ENCODE peak calls at places on chromosomes 2 and 18, in six cellular contexts. Z is uterus; C is kidney; H is fibroblast of the aortic adventitia; V is AG04450; P is CD8-positive, alpha-beta T cell. L is an unnamed sample.

GRCh38 chr2:159904127-159904564 is 106.1 kb upstream of the CD302 start:
- DNase-seq in Z (no peak), C (peak), H (no peak), V (no peak), P (peak), L (peak)

GRCh38 chr2:143422681-143423080 is 293.5 kb downstream of the ARHGAP15 start:
- DNase-seq in Z (no peak), C (no peak), H (no peak), V (no peak), P (no peak), L (no peak)

GRCh38 chr2:22817197-22817596 is 567.8 kb upstream of the KLHL29 start:
- DNase-seq in Z (no peak), C (no peak), H (peak), V (no peak), P (no peak), L (peak)

GRCh38 chr18:78228974-78229373 is 750.6 kb upstream of the SALL3 start:
- DNase-seq in Z (no peak), C (no peak), H (no peak), V (no peak), P (no peak), L (no peak)

GRCh38 chr2:179893616-179894015 is 32.2 kb upstream of the ZNF385B start:
- DNase-seq in Z (no peak), C (no peak), H (no peak), V (no peak), P (no peak), L (no peak)

GRCh38 chr2:228689049-228689448 is 507.6 kb upstream of the SPHKAP start:
- DNase-seq in Z (no peak), C (no peak), H (peak), V (no peak), P (no peak), L (no peak)

GRCh38 chr2:62660582-62661262 is 44.8 kb upstream of the EHBP1 start:
- DNase-seq in Z (no peak), C (no peak), H (peak), V (peak), P (no peak), L (peak)

GRCh38 chr2:226333388-226333787 is 466.2 kb downstream of the IRS1 start:
- DNase-seq in Z (no peak), C (no peak), H (no peak), V (no peak), P (no peak), L (no peak)

GRCh38 chr2:189570565-189570964 is 10.0 kb downstream of the SLC40A1 start:
- DNase-seq in Z (no peak), C (no peak), H (peak), V (peak), P (no peak), L (no peak)

GRCh38 chr18:35691625-35692024 is 110.1 kb downstream of the GALNT1 start:
- DNase-seq in Z (no peak), C (no peak), H (no peak), V (no peak), P (no peak), L (no peak)

GRCh38 chr2:46058140-46058539 is 239.1 kb upstream of the EPAS1 start:
- DNase-seq in Z (peak), C (peak), H (no peak), V (no peak), P (no peak), L (no peak)

GRCh38 chr2:98027535-98027934 is 31.8 kb upstream of the TMEM131 start:
- DNase-seq in Z (no peak), C (no peak), H (no peak), V (no peak), P (no peak), L (no peak)

GRCh38 chr2:12004713-12005112 is 258.3 kb downstream of the LPIN1 start:
- DNase-seq in Z (no peak), C (no peak), H (no peak), V (no peak), P (no peak), L (no peak)

GRCh38 chr2:95836151-95836550 is 155.5 kb downstream of the ANKRD36C start:
- DNase-seq in Z (no peak), C (peak), H (no peak), V (no peak), P (no peak), L (no peak)

GRCh38 chr2:112783187-112783721 is 1.0 kb downstream of the IL1A start:
- DNase-seq in Z (no peak), C (no peak), H (no peak), V (no peak), P (no peak), L (no peak)

GRCh38 chr2:177881001-177881748 is 191.4 kb downstream of the PDE11A start:
- DNase-seq in Z (no peak), C (no peak), H (no peak), V (no peak), P (no peak), L (no peak)

GRCh38 chr2:96824079-96824870 is 8.2 kb downstream of the CNNM3 start:
- DNase-seq in Z (no peak), C (no peak), H (peak), V (peak), P (no peak), L (no peak)

GRCh38 chr2:88660622-88661021 is 30.9 kb upstream of the RPIA start:
- DNase-seq in Z (no peak), C (no peak), H (no peak), V (no peak), P (no peak), L (no peak)

GRCh38 chr2:11573418-11574175 is 39.8 kb downstream of the GREB1 start:
- DNase-seq in Z (no peak), C (peak), H (peak), V (no peak), P (no peak), L (no peak)

GRCh38 chr2:99811544-99811943 is 321.7 kb upstream of the REV1 start:
- DNase-seq in Z (no peak), C (no peak), H (peak), V (peak), P (no peak), L (no peak)

GRCh38 chr2:54060000-54060399 is 55.4 kb upstream of the ACYP2 start:
- DNase-seq in Z (no peak), C (no peak), H (no peak), V (no peak), P (no peak), L (no peak)

GRCh38 chr2:84481702-84482101 is 22.6 kb upstream of the SUCLG1 start:
- DNase-seq in Z (no peak), C (no peak), H (peak), V (no peak), P (peak), L (no peak)

GRCh38 chr2:120850551-120850950 is 114.9 kb downstream of the GLI2 start:
- DNase-seq in Z (no peak), C (no peak), H (no peak), V (no peak), P (no peak), L (no peak)

GRCh38 chr2:152071518-152071917 is 27.3 kb downstream of the CACNB4 start:
- DNase-seq in Z (no peak), C (no peak), H (no peak), V (no peak), P (no peak), L (no peak)

GRCh38 chr2:152071077-152071476 is 27.8 kb downstream of the CACNB4 start:
- DNase-seq in Z (no peak), C (no peak), H (no peak), V (no peak), P (no peak), L (no peak)

GRCh38 chr2:152078662-152079061 is 20.2 kb downstream of the CACNB4 start:
- DNase-seq in Z (no peak), C (no peak), H (no peak), V (no peak), P (no peak), L (no peak)

GRCh38 chr2:152075427-152076050 is 23.3 kb downstream of the CACNB4 start:
- DNase-seq in Z (no peak), C (no peak), H (no peak), V (no peak), P (no peak), L (no peak)
- TF ChIP-seq CTCF in Z (no peak), C (no peak), H (no peak), V (no peak), P (no peak), L (no peak)

DNA sequence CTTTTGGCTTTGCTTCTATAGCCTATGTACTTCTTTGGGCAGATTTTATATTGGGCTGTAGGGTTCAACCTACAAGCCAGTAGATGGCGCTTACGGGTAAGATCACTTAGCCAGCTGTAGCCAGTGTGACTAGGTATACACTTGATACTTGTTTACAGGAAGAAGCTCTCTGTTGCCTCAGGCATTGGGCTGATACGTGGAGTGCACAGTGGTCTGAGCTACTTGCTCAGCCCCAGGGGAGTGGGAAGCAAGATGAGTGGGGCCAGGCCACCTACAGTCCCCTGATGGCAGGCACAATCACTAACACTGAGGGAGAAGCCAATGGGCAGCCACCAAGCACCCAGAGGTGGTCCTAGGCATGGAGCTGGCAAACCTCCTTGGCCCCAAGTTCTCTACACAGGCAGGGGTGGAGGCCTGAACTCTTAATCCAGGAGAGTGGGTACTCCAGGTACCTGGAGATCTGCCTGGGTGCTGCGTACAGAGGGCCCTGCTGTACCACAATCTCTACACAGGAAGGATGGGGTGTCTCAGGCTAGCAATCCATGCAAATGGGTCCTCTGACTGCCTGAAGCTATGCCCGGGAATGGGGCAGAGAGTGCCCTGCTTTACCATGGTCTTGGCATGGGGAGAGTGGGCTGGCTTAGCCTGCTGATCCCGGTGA is 122.2 kb downstream of the NCOA1 start:
- DNase-seq in Z (no peak), C (no peak), H (peak), V (peak), P (no peak), L (peak)
- TF ChIP-seq CTCF in Z (no peak), C (peak), H (peak), V (peak), P (peak), L (peak)

GRCh38 chr18:63741769-63742168 is 33.4 kb upstream of the SERPINB7 start:
- DNase-seq in Z (no peak), C (no peak), H (peak), V (no peak), P (no peak), L (no peak)
- TF ChIP-seq CTCF in Z (no peak), C (peak), H (peak), V (peak), P (no peak), L (peak)

GRCh38 chr18:23422751-23423418 is 30.2 kb upstream of the RIOK3 start:
- DNase-seq in Z (no peak), C (peak), H (peak), V (no peak), P (peak), L (peak)

GRCh38 chr18:23428821-23429220 is 24.3 kb upstream of the RIOK3 start:
- DNase-seq in Z (no peak), C (no peak), H (no peak), V (no peak), P (no peak), L (no peak)

GRCh38 chr18:23421277-23421676 is 31.8 kb upstream of the RIOK3 start:
- DNase-seq in Z (no peak), C (no peak), H (no peak), V (no peak), P (no peak), L (no peak)

DNA sequence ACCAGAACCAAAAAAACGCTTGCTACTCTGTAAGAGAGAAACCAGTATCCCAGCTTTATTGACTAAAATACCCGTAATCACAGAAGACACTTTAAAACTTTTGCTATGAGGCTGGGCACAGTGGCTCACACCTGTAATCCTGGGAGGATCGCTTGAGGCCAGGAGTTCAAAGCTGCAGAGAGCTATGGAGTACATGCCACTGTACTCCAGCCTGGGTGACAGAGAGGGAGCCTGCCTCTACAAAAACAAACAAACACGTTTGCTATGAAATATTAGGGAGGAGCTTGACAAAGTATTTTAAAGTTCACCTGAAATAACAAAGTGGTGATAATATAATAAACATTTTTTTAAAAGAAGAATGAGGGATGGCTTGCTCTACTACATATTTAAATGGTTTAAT is 28.5 kb upstream of the RIOK3 start:
- DNase-seq in Z (no peak), C (no peak), H (no peak), V (no peak), P (no peak), L (no peak)
- TF ChIP-seq CTCF in Z (no peak), C (no peak), H (no peak), V (no peak), P (no peak), L (no peak)

DNA sequence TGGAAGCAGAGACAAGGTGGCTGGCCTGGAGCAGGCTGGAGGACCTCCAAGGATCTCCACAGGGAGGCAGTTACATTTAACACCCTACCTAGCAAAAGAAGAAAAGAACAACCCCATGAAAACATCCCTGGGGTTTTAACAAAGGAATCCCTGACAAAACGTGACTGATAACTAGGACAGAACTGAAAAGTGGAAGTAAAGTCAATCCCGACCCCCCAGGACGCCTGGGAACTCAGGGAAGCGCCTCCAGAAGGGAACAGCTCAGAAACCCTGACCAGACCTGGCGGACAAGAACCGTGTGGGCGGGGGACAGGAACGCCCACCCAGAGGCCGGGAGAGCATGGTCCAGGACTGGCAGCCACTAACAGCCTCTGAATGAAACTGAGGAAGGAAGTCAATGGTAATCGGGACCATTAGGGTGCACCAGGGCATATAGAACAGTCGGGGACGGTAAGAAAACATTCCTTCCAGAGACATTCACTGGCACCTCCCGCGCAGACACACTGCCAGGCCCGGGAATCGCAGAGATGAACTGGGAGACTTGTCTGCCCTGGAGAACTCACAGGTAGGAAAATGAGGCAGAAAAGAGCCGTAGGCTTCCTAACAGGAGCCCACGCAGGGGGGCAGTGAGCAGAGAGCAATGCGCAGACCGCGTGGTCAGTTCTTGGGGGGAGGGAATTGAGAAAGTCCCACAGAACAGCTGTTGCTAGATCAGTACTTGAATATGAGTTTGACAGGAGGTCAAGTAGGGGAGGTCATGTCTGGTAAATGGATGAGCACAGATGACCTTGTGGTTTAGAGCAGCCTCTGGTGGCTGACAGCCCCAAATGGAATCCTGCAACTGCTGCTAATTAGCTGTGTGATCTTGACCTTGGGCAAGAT is 1.3 kb upstream of the TBC1D8 start:
- DNase-seq in Z (peak), C (peak), H (peak), V (no peak), P (no peak), L (no peak)
- TF ChIP-seq CTCF in Z (peak), C (peak), H (peak), V (peak), P (no peak), L (peak)

GRCh38 chr2:72676341-72677025 is 149.3 kb downstream of the EXOC6B start:
- DNase-seq in Z (no peak), C (no peak), H (peak), V (no peak), P (no peak), L (no peak)

GRCh38 chr2:72673279-72673678 is 152.6 kb downstream of the EXOC6B start:
- DNase-seq in Z (no peak), C (no peak), H (no peak), V (no peak), P (no peak), L (peak)

GRCh38 chr2:72678036-72678435 is 147.8 kb downstream of the EXOC6B start:
- DNase-seq in Z (no peak), C (no peak), H (no peak), V (no peak), P (no peak), L (no peak)

GRCh38 chr2:72674982-72675915 is 150.6 kb downstream of the EXOC6B start:
- DNase-seq in Z (no peak), C (no peak), H (no peak), V (no peak), P (no peak), L (no peak)
- TF ChIP-seq CTCF in Z (no peak), C (no peak), H (no peak), V (no peak), P (no peak), L (no peak)

GRCh38 chr2:101204400-101205095 is 48.1 kb upstream of the CNOT11 start:
- DNase-seq in Z (no peak), C (no peak), H (peak), V (no peak), P (no peak), L (no peak)

GRCh38 chr2:101206080-101206479 is 46.6 kb upstream of the CNOT11 start:
- DNase-seq in Z (no peak), C (no peak), H (no peak), V (no peak), P (no peak), L (no peak)

GRCh38 chr2:101208830-101209229 is 43.9 kb upstream of the CNOT11 start:
- DNase-seq in Z (no peak), C (no peak), H (no peak), V (no peak), P (no peak), L (no peak)

GRCh38 chr2:101200714-101201113 is 49.5 kb upstream of the TBC1D8 start:
- DNase-seq in Z (no peak), C (no peak), H (peak), V (no peak), P (no peak), L (peak)

GRCh38 chr2:101205521-101205998 is 47.1 kb upstream of the CNOT11 start:
- DNase-seq in Z (peak), C (no peak), H (peak), V (peak), P (peak), L (peak)
- TF ChIP-seq CTCF in Z (peak), C (peak), H (peak), V (peak), P (peak), L (peak)

GRCh38 chr2:150584081-150584480 is 96.6 kb upstream of the RND3 start:
- DNase-seq in Z (no peak), C (no peak), H (no peak), V (no peak), P (no peak), L (no peak)

GRCh38 chr2:150585221-150585971 is 97.9 kb upstream of the RND3 start:
- DNase-seq in Z (no peak), C (no peak), H (no peak), V (no peak), P (no peak), L (no peak)

GRCh38 chr2:150588210-150588870 is 100.9 kb upstream of the RND3 start:
- DNase-seq in Z (peak), C (no peak), H (no peak), V (no peak), P (no peak), L (no peak)

GRCh38 chr2:150587547-150588209 is 100.2 kb upstream of the RND3 start:
- DNase-seq in Z (no peak), C (no peak), H (peak), V (no peak), P (no peak), L (no peak)

DNA sequence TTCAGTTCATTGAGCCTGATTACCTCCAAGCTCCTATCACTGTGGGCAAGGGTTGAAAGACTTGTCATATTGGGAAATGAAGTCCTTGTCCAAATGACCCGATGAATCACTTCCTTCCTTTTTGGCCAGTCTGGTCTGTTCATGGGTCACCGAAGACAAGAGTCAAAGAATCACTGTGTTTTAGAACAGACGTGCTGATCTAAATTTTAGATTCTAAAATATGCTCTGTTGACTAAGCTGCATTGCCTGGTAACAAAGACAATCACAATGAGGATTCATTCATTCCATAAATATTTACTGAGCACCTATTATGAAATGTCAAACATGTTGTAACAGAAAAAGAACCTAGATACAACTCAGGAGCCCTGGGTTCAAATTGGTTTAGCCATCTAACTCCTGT is 99.4 kb upstream of the RND3 start:
- DNase-seq in Z (no peak), C (no peak), H (peak), V (no peak), P (no peak), L (peak)
- TF ChIP-seq CTCF in Z (no peak), C (no peak), H (no peak), V (no peak), P (no peak), L (no peak)

GRCh38 chr18:49784427-49785185 is 28.7 kb downstream of the ACAA2 start:
- DNase-seq in Z (no peak), C (no peak), H (peak), V (no peak), P (no peak), L (no peak)
- TF ChIP-seq CTCF in Z (no peak), C (peak), H (peak), V (peak), P (no peak), L (peak)

L was measured in Calu3.